ENCODE peak calls at places on chromosomes 13 and 19, in five cellular contexts. One of them, this sample, is unnamed.

GRCh38 chr13:41008349-41008980 is 10.7 kb downstream of the ELF1 start:
- DNase-seq in K562: no peak
- DNase-seq in H1: no peak
- DNase-seq in HepG2: peak
- DNase-seq in GM12878: no peak
- DNase-seq in this sample: no peak

GRCh38 chr19:53768401-53768800 is 55.7 kb downstream of the NLRP12 start:
- DNase-seq in K562: no peak
- DNase-seq in H1: no peak
- DNase-seq in HepG2: no peak
- DNase-seq in GM12878: no peak
- DNase-seq in this sample: no peak

GRCh38 chr13:27541386-27541785 is 78.9 kb downstream of the LNX2 start:
- DNase-seq in K562: no peak
- DNase-seq in H1: no peak
- DNase-seq in HepG2: no peak
- DNase-seq in GM12878: no peak
- DNase-seq in this sample: no peak

GRCh38 chr13:51501592-51502205 is 48.9 kb upstream of the INTS6 start:
- DNase-seq in K562: no peak
- DNase-seq in H1: no peak
- DNase-seq in HepG2: no peak
- DNase-seq in GM12878: no peak
- DNase-seq in this sample: no peak

GRCh38 chr19:18520848-18521691 is 800 bp downstream of the ELL start:
- DNase-seq in K562: peak
- DNase-seq in H1: peak
- DNase-seq in HepG2: no peak
- DNase-seq in GM12878: no peak
- DNase-seq in this sample: peak

GRCh38 chr19:45862271-45862563 is 730 bp downstream of the SYMPK start:
- DNase-seq in K562: no peak
- DNase-seq in H1: no peak
- DNase-seq in HepG2: no peak
- DNase-seq in GM12878: no peak
- DNase-seq in this sample: no peak

GRCh38 chr19:6211632-6212402 is 68.0 kb downstream of the MLLT1 start:
- DNase-seq in K562: no peak
- DNase-seq in H1: no peak
- DNase-seq in HepG2: no peak
- DNase-seq in GM12878: no peak
- DNase-seq in this sample: no peak

GRCh38 chr19:8569066-8569761 is 8.0 kb downstream of the MYO1F start:
- DNase-seq in K562: peak
- DNase-seq in H1: no peak
- DNase-seq in HepG2: no peak
- DNase-seq in GM12878: peak
- DNase-seq in this sample: no peak

GRCh38 chr19:49339364-49340068 is 4.3 kb downstream of the CD37 start:
- DNase-seq in K562: peak
- DNase-seq in H1: peak
- DNase-seq in HepG2: no peak
- DNase-seq in GM12878: no peak
- DNase-seq in this sample: peak

GRCh38 chr13:59750860-59751259 is 412.9 kb downstream of the DIAPH3 start:
- DNase-seq in K562: no peak
- DNase-seq in H1: peak
- DNase-seq in HepG2: no peak
- DNase-seq in GM12878: no peak
- DNase-seq in this sample: peak

GRCh38 chr13:30744056-30744684 is 8.8 kb downstream of the ALOX5AP start:
- DNase-seq in K562: peak
- DNase-seq in H1: no peak
- DNase-seq in HepG2: peak
- DNase-seq in GM12878: peak
- DNase-seq in this sample: no peak

GRCh38 chr19:35271546-35271945 is 2.8 kb downstream of the USF2 start:
- DNase-seq in K562: no peak
- DNase-seq in H1: no peak
- DNase-seq in HepG2: no peak
- DNase-seq in GM12878: no peak
- DNase-seq in this sample: no peak

GRCh38 chr19:50000038-50000890 is 24.9 kb downstream of the VRK3 start:
- DNase-seq in K562: no peak
- DNase-seq in H1: no peak
- DNase-seq in HepG2: no peak
- DNase-seq in GM12878: no peak
- DNase-seq in this sample: no peak

GRCh38 chr19:16860118-16860517 is 28.7 kb upstream of the F2RL3 start:
- DNase-seq in K562: no peak
- DNase-seq in H1: no peak
- DNase-seq in HepG2: no peak
- DNase-seq in GM12878: no peak
- DNase-seq in this sample: no peak

DNA sequence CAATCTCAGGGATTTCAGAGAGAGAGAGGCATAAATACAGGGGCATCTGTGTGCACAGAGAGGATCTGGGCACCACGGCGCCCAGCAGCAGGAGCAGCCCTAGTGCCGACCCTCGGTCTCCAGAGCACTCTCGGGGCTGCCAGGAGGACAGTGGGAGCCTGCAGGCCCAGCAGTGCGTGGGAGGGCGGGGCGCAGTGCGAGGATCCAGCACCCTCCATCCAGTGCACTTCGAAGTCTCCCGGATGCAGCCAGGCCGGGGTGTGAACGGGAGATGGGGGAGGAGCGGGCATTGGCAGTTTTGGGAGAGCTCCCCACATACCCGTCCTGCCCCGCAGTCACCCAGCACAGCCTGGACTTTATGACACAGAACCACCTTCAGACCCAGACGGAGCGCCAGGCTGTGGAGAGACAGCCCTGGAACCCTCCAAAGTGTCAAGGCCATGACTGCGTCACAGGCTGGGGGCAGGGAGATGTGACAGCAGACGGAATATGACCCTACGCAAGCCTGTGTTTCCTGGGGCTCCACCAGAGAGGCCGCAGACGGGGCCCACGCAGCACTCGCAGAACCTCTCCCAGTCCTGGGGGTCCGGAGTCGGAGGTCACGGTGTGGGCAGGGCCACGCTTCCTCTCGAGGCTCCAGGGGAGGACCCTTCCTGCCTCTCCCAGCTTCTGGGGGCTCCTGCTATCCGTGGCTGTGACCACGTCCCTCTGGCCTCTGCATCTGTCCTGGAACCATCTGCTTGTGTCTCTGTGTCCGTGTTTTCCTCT is 14.7 kb upstream of the TEKTIP1 start:
- DNase-seq in K562: no peak
- DNase-seq in H1: no peak
- DNase-seq in HepG2: no peak
- DNase-seq in GM12878: no peak
- DNase-seq in this sample: no peak
- TF ChIP-seq CREB1 in K562: no peak
- TF ChIP-seq CREB1 in H1: no peak
- TF ChIP-seq CREB1 in HepG2: no peak
- TF ChIP-seq CREB1 in GM12878: no peak
- TF ChIP-seq CREB1 in this sample: no peak

GRCh38 chr19:32767951-32768679 is 48.5 kb downstream of the TDRD12 start:
- DNase-seq in K562: no peak
- DNase-seq in H1: no peak
- DNase-seq in HepG2: no peak
- DNase-seq in GM12878: no peak
- DNase-seq in this sample: no peak
- TF ChIP-seq ATF2 in K562: no peak
- TF ChIP-seq ATF2 in H1: no peak
- TF ChIP-seq ATF2 in HepG2: no peak
- TF ChIP-seq ATF2 in GM12878: no peak
- TF ChIP-seq ATF2 in this sample: no peak

GRCh38 chr19:55640577-55641375 is at the start of gene ZNF580:
- DNase-seq in K562: peak
- DNase-seq in H1: peak
- DNase-seq in HepG2: peak
- DNase-seq in GM12878: no peak
- DNase-seq in this sample: peak
- TF ChIP-seq SP1 in K562: peak
- TF ChIP-seq SP1 in H1: no peak
- TF ChIP-seq SP1 in HepG2: no peak
- TF ChIP-seq SP1 in GM12878: no peak
- TF ChIP-seq SP1 in this sample: peak

DNA sequence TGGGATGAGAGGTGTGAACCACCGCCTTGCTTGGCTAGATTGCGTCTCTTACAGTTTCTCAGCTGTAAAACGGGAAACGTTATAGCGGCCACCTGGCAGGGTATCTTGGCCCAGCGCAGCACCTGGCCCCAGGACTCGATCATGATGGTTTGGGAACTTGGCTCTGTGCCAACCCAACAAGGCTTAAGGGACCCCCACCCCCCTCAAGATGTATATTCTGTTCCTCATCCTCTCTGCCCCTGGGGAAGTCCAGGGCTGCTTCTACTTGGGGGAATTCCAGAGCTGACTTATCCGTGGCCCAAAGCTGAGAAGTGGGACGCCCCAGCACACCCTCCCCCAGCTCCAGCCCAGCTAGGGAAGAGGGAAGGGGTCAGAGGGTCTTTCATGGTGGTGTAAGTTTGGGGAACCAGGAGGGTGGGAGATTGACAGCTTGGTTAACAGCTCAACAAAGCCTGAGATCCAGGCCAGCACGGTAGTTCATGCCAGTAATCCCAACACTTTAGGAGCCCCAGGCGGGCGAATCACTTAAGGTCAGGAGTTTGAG is 695 bp downstream of the ICAM1 start:
- DNase-seq in K562: peak
- DNase-seq in H1: no peak
- DNase-seq in HepG2: no peak
- DNase-seq in GM12878: no peak
- DNase-seq in this sample: no peak
- TF ChIP-seq CREB1 in K562: no peak
- TF ChIP-seq CREB1 in H1: no peak
- TF ChIP-seq CREB1 in HepG2: no peak
- TF ChIP-seq CREB1 in GM12878: no peak
- TF ChIP-seq CREB1 in this sample: no peak

GRCh38 chr13:36862722-36863121 is 43.7 kb downstream of the RFXAP start:
- DNase-seq in K562: no peak
- DNase-seq in H1: no peak
- DNase-seq in HepG2: no peak
- DNase-seq in GM12878: no peak
- DNase-seq in this sample: no peak

GRCh38 chr13:36859259-36859658 is 40.2 kb downstream of the RFXAP start:
- DNase-seq in K562: no peak
- DNase-seq in H1: no peak
- DNase-seq in HepG2: no peak
- DNase-seq in GM12878: no peak
- DNase-seq in this sample: no peak

GRCh38 chr13:36862002-36862706 is 43.1 kb downstream of the RFXAP start:
- DNase-seq in K562: no peak
- DNase-seq in H1: no peak
- DNase-seq in HepG2: no peak
- DNase-seq in GM12878: no peak
- DNase-seq in this sample: no peak

GRCh38 chr13:36857273-36857672 is 38.3 kb downstream of the RFXAP start:
- DNase-seq in K562: no peak
- DNase-seq in H1: no peak
- DNase-seq in HepG2: no peak
- DNase-seq in GM12878: no peak
- DNase-seq in this sample: no peak

GRCh38 chr13:36858285-36858684 is 39.3 kb downstream of the RFXAP start:
- DNase-seq in K562: peak
- DNase-seq in H1: no peak
- DNase-seq in HepG2: peak
- DNase-seq in GM12878: no peak
- DNase-seq in this sample: no peak
- TF ChIP-seq ATF2 in K562: no peak
- TF ChIP-seq ATF2 in H1: no peak
- TF ChIP-seq ATF2 in HepG2: no peak
- TF ChIP-seq ATF2 in GM12878: no peak
- TF ChIP-seq ATF2 in this sample: no peak

GRCh38 chr13:47178090-47178950 is 281.5 kb upstream of the HTR2A start:
- DNase-seq in K562: no peak
- DNase-seq in H1: no peak
- DNase-seq in HepG2: no peak
- DNase-seq in GM12878: no peak
- DNase-seq in this sample: no peak

GRCh38 chr13:47179321-47179720 is 282.5 kb upstream of the HTR2A start:
- DNase-seq in K562: no peak
- DNase-seq in H1: no peak
- DNase-seq in HepG2: no peak
- DNase-seq in GM12878: no peak
- DNase-seq in this sample: no peak

GRCh38 chr13:47170971-47171370 is 274.1 kb upstream of the HTR2A start:
- DNase-seq in K562: no peak
- DNase-seq in H1: no peak
- DNase-seq in HepG2: no peak
- DNase-seq in GM12878: no peak
- DNase-seq in this sample: no peak

GRCh38 chr13:47175172-47175806 is 278.4 kb upstream of the HTR2A start:
- DNase-seq in K562: no peak
- DNase-seq in H1: no peak
- DNase-seq in HepG2: no peak
- DNase-seq in GM12878: no peak
- DNase-seq in this sample: no peak
- TF ChIP-seq SP1 in K562: no peak
- TF ChIP-seq SP1 in H1: no peak
- TF ChIP-seq SP1 in HepG2: no peak
- TF ChIP-seq SP1 in GM12878: no peak
- TF ChIP-seq SP1 in this sample: no peak

This sample was measured in WTC11.